ENCODE peak calls at places on chromosomes 1 and 21, in six cellular contexts. N is PC-3, C is HCT116, Q is cardiac fibroblast, M is neuronal stem cell, F is testis. J is an unnamed sample.

GRCh38 chr1:160863422-160864131 is 890 bp upstream of the CD244 start:
- DNase-seq in F (no peak), Q (no peak), C (no peak), M (no peak), N (no peak), J (no peak)

GRCh38 chr1:31397360-31398095 is 15.5 kb upstream of the SERINC2 start:
- DNase-seq in M (no peak), N (no peak), C (peak), F (no peak), Q (no peak), J (no peak)

GRCh38 chr21:26091480-26092018 is 79.0 kb downstream of the APP start:
- DNase-seq in F (no peak), C (no peak), N (peak), Q (no peak), M (no peak), J (no peak)

GRCh38 chr1:145983206-145983675 is 13.1 kb downstream of the TXNIP start:
- DNase-seq in Q (no peak), M (no peak), F (no peak), C (no peak), N (peak), J (no peak)

GRCh38 chr21:35007348-35007747 is 41.8 kb downstream of the RUNX1 start:
- DNase-seq in N (no peak), M (no peak), Q (no peak), C (no peak), F (no peak), J (no peak)

GRCh38 chr1:90712153-90712930 is 4.8 kb downstream of the BARHL2 start:
- DNase-seq in M (no peak), Q (no peak), F (no peak), N (no peak), C (no peak), J (no peak)

GRCh38 chr1:45001011-45001481 is 10.1 kb downstream of the HECTD3 start:
- DNase-seq in F (peak), Q (no peak), M (no peak), N (no peak), C (no peak), J (no peak)

GRCh38 chr1:99005142-99005491 is 456 bp upstream of the PLPPR5 start:
- DNase-seq in F (peak), M (peak), Q (no peak), C (no peak), N (no peak), J (peak)

GRCh38 chr21:14879458-14879857 is 185.3 kb downstream of the NRIP1 start:
- DNase-seq in Q (no peak), F (no peak), N (peak), M (no peak), C (no peak), J (no peak)

GRCh38 chr1:8745749-8746390 is 71.6 kb downstream of the RERE start:
- DNase-seq in Q (no peak), C (no peak), M (no peak), F (no peak), N (no peak), J (no peak)

GRCh38 chr21:27292851-27293638 is 326.2 kb upstream of the ADAMTS5 start:
- DNase-seq in F (no peak), C (no peak), Q (no peak), N (no peak), M (no peak), J (no peak)

GRCh38 chr1:243718022-243718421 is 132.0 kb downstream of the AKT3 start:
- DNase-seq in Q (no peak), M (no peak), C (no peak), N (no peak), F (no peak), J (no peak)

GRCh38 chr21:24045775-24046215 is 1561.5 kb downstream of the MRPL39 start:
- DNase-seq in M (no peak), N (peak), Q (peak), C (no peak), F (peak), J (peak)

GRCh38 chr1:56901720-56902119 is 47.1 kb downstream of the C8A start:
- DNase-seq in M (no peak), F (no peak), N (no peak), C (no peak), Q (peak), J (peak)

DNA sequence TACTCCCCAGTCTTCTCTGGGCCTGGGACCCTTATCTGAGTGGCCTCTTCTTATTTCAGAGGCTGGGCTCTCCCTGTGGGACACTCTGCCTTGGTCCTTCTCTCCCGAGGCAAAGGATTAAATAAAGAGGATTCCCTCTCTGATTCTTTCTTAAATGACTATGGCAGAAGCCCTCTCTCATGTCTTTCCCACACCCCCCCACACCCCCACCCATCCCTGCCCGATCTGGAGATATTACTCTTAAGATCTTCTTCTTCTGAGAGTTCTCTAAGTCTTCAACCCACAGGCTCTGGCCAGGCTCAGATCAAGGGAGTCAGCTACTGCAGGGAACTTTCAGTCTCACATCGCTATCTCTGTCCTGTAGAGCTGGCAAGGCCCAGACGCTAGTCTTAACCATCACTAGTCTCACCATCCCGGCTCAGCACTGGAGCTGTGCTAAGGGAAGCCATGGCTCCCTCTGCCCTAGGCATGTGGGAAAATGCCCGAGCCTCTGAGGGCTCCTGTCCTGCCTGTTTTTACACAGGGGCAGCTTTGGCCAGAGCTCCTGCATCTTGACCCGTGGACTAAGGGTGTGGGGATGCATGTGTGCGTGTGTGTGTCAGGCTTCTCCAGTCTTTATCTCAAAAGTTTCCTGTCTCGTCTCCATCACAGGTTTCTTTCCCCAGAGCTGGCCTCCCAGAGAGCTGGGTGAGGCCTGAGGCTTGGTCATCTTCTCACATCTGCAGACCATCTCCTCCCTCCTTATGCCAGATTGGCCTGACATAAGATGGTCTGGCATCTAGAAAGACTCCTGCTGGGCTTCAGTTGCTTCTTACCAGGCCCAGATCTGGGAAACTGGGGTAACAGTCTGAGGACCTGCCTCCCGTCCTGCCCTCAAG is 36.7 kb downstream of the LGR6 start:
- DNase-seq in C (no peak), M (no peak), F (no peak), N (no peak), Q (peak), J (no peak)
- H3K4me3 ChIP-seq in C (no peak), M (no peak), F (no peak), N (no peak), Q (no peak), J (no peak)

GRCh38 chr1:226882187-226882586 is 11.8 kb downstream of the PSEN2 start:
- DNase-seq in C (no peak), F (no peak), N (no peak), Q (no peak), M (no peak), J (no peak)
- H3K4me3 ChIP-seq in C (no peak), F (no peak), N (no peak), Q (no peak), M (no peak), J (peak)

GRCh38 chr1:14674030-14674429 is 75.5 kb downstream of the KAZN start:
- DNase-seq in C (no peak), N (no peak), Q (no peak), F (no peak), M (no peak), J (no peak)

GRCh38 chr1:14663773-14664172 is 65.3 kb downstream of the KAZN start:
- DNase-seq in F (no peak), C (no peak), M (no peak), N (no peak), Q (no peak), J (no peak)

GRCh38 chr1:14666376-14666775 is 67.9 kb downstream of the KAZN start:
- DNase-seq in N (peak), M (no peak), Q (peak), C (no peak), F (no peak), J (no peak)

GRCh38 chr1:14672030-14672429 is 73.5 kb downstream of the KAZN start:
- DNase-seq in Q (no peak), N (no peak), M (no peak), C (no peak), F (no peak), J (no peak)

GRCh38 chr1:14668448-14669029 is 70.1 kb downstream of the KAZN start:
- DNase-seq in Q (no peak), C (no peak), M (no peak), N (no peak), F (no peak), J (no peak)
- H3K4me3 ChIP-seq in Q (no peak), C (no peak), M (no peak), N (no peak), F (no peak), J (no peak)

GRCh38 chr1:155596864-155597263 is 13.2 kb upstream of the MSTO1 start:
- DNase-seq in C (no peak), N (no peak), Q (no peak), F (no peak), M (no peak), J (no peak)

DNA sequence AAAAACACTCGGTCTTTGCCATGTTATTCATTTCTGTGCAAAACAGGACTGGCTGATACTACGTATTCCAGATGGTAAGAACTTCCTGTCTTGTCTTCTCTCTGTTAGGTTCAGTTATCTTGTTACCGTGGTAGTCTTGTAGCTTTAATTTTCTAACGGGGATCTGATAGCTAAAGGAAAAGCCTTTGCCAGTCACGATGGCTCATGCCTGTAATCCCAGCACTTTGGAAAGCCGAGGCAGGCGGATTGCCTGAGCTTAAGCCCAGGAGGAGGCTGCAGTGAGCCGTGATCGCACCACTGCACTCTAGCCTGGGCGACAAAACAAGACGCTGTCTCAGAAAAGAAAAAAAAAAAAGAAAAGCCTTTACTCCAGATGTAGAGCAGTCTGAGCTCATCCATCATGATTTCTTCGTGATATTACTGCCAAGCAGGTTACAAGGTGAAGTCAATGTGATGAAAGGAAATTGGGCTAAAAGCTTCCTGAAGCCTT is 11.1 kb upstream of the MSTO1 start:
- DNase-seq in M (no peak), F (no peak), N (no peak), Q (peak), C (no peak), J (peak)
- H3K4me3 ChIP-seq in M (no peak), F (no peak), N (no peak), Q (no peak), C (no peak), J (peak)

J was measured in choroid plexus epithelial cell.